ENCODE peak calls at places on chromosomes 12 and 14, in nine cellular contexts. D is HCT116; T is aorta; G is heart right ventricle; C is pancreas; A is CD8-positive, alpha-beta T cell; H is lower lobe of right lung; R is A549; X is CD4-positive, alpha-beta T cell. Z is an unnamed sample.
A peak's percentile ranks its signal among the peaks of the same experiment; 100 is the strongest.

GRCh38 chr12:103930787-103931536 is 752 bp downstream of the HSP90B1 start:
- ATAC-seq in D (peak; percentile 12), T (no peak), G (peak; percentile 8), C (peak; percentile 19), A (no peak), H (peak; percentile 19), R (peak; percentile 10), X (no peak), Z (no peak)

GRCh38 chr14:81401420-81402122 is 1.4 kb upstream of the STON2 start:
- ATAC-seq in D (peak; percentile 54), T (peak; percentile 59), G (peak; percentile 49), C (no peak), A (no peak), H (peak; percentile 67), R (peak; percentile 55), X (no peak), Z (peak; percentile 77)

GRCh38 chr12:105611340-105611739 is 280.8 kb downstream of the C12orf75 start:
- ATAC-seq in D (no peak), T (no peak), G (peak; percentile 40), C (no peak), A (no peak), H (no peak), R (no peak), X (no peak), Z (no peak)

GRCh38 chr12:44342371-44342770 is 506.5 kb downstream of the TMEM117 start:
- ATAC-seq in D (no peak), T (no peak), G (no peak), C (no peak), A (no peak), H (no peak), R (no peak), X (no peak), Z (no peak)

GRCh38 chr14:33964599-33965317 is 13.9 kb upstream of the EGLN3 start:
- ATAC-seq in D (no peak), T (no peak), G (no peak), C (no peak), A (no peak), H (no peak), R (peak; percentile 34), X (no peak), Z (no peak)

GRCh38 chr12:26628234-26628633 is 204.8 kb downstream of the ITPR2 start:
- ATAC-seq in D (no peak), T (no peak), G (no peak), C (no peak), A (no peak), H (no peak), R (no peak), X (no peak), Z (no peak)

GRCh38 chr12:108643941-108644742 is 10.4 kb upstream of the SELPLG start:
- ATAC-seq in D (peak; percentile 79), T (peak; percentile 75), G (peak; percentile 33), C (no peak), A (no peak), H (peak; percentile 92), R (no peak), X (no peak), Z (peak; percentile 78)

GRCh38 chr14:70823281-70823680 is 14.0 kb upstream of the MAP3K9 start:
- ATAC-seq in D (no peak), T (no peak), G (no peak), C (no peak), A (no peak), H (no peak), R (no peak), X (no peak), Z (no peak)

GRCh38 chr12:41981758-41982157 is 162.9 kb downstream of the GXYLT1 start:
- ATAC-seq in D (peak; percentile 32), T (no peak), G (no peak), C (no peak), A (no peak), H (no peak), R (peak; percentile 59), X (no peak), Z (no peak)

GRCh38 chr12:75656210-75656609 is 144.8 kb upstream of the KRR1 start:
- ATAC-seq in D (no peak), T (no peak), G (no peak), C (no peak), A (no peak), H (no peak), R (no peak), X (no peak), Z (no peak)

GRCh38 chr12:124569375-124570148 is 2.1 kb upstream of the NCOR2 start:
- ATAC-seq in D (no peak), T (no peak), G (no peak), C (no peak), A (no peak), H (no peak), R (no peak), X (no peak), Z (no peak)

GRCh38 chr14:93788307-93788556 is at the start of gene PRIMA1:
- ATAC-seq in D (peak; percentile 23), T (peak; percentile 24), G (peak; percentile 39), C (no peak), A (no peak), H (no peak), R (no peak), X (no peak), Z (peak; percentile 14)

GRCh38 chr14:90445011-90445410 is 48.2 kb downstream of the CALM1 start:
- ATAC-seq in D (peak; percentile 57), T (no peak), G (no peak), C (no peak), A (no peak), H (no peak), R (no peak), X (no peak), Z (no peak)
- H3K27ac ChIP-seq in D (no peak overlapping the region), T (no peak overlapping the region), G (no peak overlapping the region), C (no peak overlapping the region), A (no peak overlapping the region), H (no peak overlapping the region), R (no peak overlapping the region), X (no peak overlapping the region), Z (no peak overlapping the region)

DNA sequence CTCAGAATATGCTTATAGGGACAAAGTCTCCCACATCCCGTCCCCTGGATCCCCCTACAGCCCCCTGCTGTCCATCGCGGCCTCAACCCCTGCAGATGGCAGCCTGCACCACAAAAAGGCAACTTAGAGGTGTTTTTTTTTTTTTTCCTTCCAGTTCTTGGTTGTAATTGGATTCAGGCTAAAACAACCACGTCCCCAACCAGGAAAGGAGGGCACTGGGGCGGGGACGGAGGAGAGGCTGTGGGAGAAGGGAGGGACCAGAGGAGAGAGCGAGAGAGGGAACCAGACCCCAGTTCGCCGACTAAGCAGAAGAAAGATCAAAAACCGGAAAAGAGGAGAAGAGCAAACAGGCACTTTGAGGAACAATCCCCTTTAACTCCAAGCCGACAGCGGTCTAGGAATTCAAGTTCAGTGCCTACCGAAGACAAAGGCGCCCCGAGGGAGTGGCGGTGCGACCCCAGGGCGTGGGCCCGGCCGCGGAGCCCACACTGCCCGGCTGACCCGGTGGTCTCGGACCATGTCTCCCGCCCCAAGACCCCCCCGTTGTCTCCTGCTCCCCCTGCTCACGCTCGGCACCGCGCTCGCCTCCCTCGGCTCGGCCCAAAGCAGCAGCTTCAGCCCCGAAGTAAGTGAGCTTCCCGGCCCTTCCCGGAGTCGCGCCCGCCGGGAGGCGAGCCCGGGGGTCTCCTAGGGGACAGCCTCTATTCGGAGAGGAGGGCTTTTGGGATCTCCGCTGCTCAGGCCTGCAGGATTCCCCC is at the start of gene MMP14:
- ATAC-seq in D (peak; percentile 64), T (peak; percentile 90), G (peak; percentile 87), C (peak; percentile 75), A (no peak), H (peak; percentile 84), R (no peak), X (no peak), Z (peak; percentile 75)
- H3K27ac ChIP-seq in D (peak within 1 kb of the TSS; percentile 48), T (peak within 1 kb of the TSS; percentile 83), G (peak within 1 kb of the TSS; percentile 97), C (peak within 1 kb of the TSS; percentile 87), A (no peak within 1 kb of the TSS), H (peak within 1 kb of the TSS; percentile 93), R (peak within 1 kb of the TSS; percentile 38), X (no peak within 1 kb of the TSS), Z (peak within 1 kb of the TSS; percentile 96)

GRCh38 chr14:30443368-30444007 is 115.5 kb upstream of the G2E3 start:
- ATAC-seq in D (peak; percentile 53), T (no peak), G (no peak), C (no peak), A (no peak), H (no peak), R (no peak), X (no peak), Z (no peak)

GRCh38 chr14:30445394-30445793 is 113.6 kb upstream of the G2E3 start:
- ATAC-seq in D (no peak), T (no peak), G (no peak), C (no peak), A (no peak), H (no peak), R (no peak), X (no peak), Z (no peak)

GRCh38 chr14:30444451-30444850 is 114.5 kb upstream of the G2E3 start:
- ATAC-seq in D (no peak), T (no peak), G (no peak), C (no peak), A (no peak), H (no peak), R (no peak), X (no peak), Z (no peak)

GRCh38 chr14:30445852-30446251 is 113.1 kb upstream of the G2E3 start:
- ATAC-seq in D (no peak), T (no peak), G (no peak), C (no peak), A (no peak), H (no peak), R (no peak), X (no peak), Z (no peak)

GRCh38 chr14:30440986-30441385 is 118.0 kb upstream of the G2E3 start:
- ATAC-seq in D (no peak), T (no peak), G (no peak), C (no peak), A (no peak), H (no peak), R (no peak), X (no peak), Z (no peak)
- H3K27ac ChIP-seq in D (no peak overlapping the region), T (no peak overlapping the region), G (no peak overlapping the region), C (no peak overlapping the region), A (no peak overlapping the region), H (no peak overlapping the region), R (no peak overlapping the region), X (no peak overlapping the region), Z (no peak overlapping the region)

GRCh38 chr12:11824069-11824468 is 174.6 kb downstream of the ETV6 start:
- ATAC-seq in D (no peak), T (no peak), G (no peak), C (no peak), A (no peak), H (no peak), R (no peak), X (no peak), Z (no peak)
- H3K27ac ChIP-seq in D (no peak overlapping the region), T (no peak overlapping the region), G (peak overlapping the region; percentile 80), C (no peak overlapping the region), A (no peak overlapping the region), H (no peak overlapping the region), R (peak overlapping the region; percentile 26), X (no peak overlapping the region), Z (peak overlapping the region; percentile 52)

DNA sequence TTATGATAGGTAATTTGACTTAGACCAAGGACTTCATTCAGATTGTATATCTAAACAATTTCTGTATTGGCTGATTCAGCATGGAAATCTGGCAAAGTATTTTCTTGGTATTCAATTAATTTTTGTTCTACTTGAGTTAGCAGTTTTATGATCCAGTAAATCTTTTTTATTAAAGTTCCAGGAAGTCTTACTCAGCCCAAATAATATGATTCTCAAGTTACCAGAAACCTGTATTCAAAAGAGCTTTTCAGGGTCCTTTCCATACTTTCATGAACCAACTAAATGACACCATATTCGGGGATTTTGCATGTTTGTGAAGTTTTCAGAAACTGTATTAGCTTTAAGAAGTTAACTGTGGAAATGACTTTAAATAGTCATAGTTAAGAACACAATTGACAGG is 662.6 kb downstream of the LRFN5 start:
- ATAC-seq in D (no peak), T (no peak), G (no peak), C (no peak), A (no peak), H (no peak), R (no peak), X (no peak), Z (no peak)
- H3K27ac ChIP-seq in D (no peak overlapping the region), T (no peak overlapping the region), G (no peak overlapping the region), C (no peak overlapping the region), A (no peak overlapping the region), H (no peak overlapping the region), R (no peak overlapping the region), X (no peak overlapping the region), Z (no peak overlapping the region)

Z was measured in gastroesophageal sphincter.